ENCODE peak calls at places on chromosomes 2 and 18, in seven cellular contexts. One of them, this sample, is unnamed.

GRCh38 chr2:182666674-182667320 is 49.3 kb upstream of the DNAJC10 start:
- DNase-seq in AG10803: peak
- DNase-seq in lung: no peak
- DNase-seq in brain microvascular endothelial cell: peak
- DNase-seq in posterior vena cava: no peak
- DNase-seq in SK-N-SH: peak
- DNase-seq in A673: no peak
- DNase-seq in this sample: no peak

GRCh38 chr2:37601569-37601968 is 69.9 kb downstream of the CDC42EP3 start:
- DNase-seq in AG10803: no peak
- DNase-seq in lung: no peak
- DNase-seq in brain microvascular endothelial cell: no peak
- DNase-seq in posterior vena cava: no peak
- DNase-seq in SK-N-SH: no peak
- DNase-seq in A673: no peak
- DNase-seq in this sample: no peak

GRCh38 chr2:238865744-238866355 is 18.0 kb downstream of the TWIST2 start:
- DNase-seq in AG10803: no peak
- DNase-seq in lung: no peak
- DNase-seq in brain microvascular endothelial cell: no peak
- DNase-seq in posterior vena cava: peak
- DNase-seq in SK-N-SH: no peak
- DNase-seq in A673: no peak
- DNase-seq in this sample: no peak

GRCh38 chr2:236959876-236960275 is 125.8 kb upstream of the COPS8 start:
- DNase-seq in AG10803: peak
- DNase-seq in lung: no peak
- DNase-seq in brain microvascular endothelial cell: no peak
- DNase-seq in posterior vena cava: peak
- DNase-seq in SK-N-SH: no peak
- DNase-seq in A673: no peak
- DNase-seq in this sample: no peak

GRCh38 chr2:142031656-142032055 is 99.2 kb downstream of the LRP1B start:
- DNase-seq in AG10803: no peak
- DNase-seq in lung: no peak
- DNase-seq in brain microvascular endothelial cell: no peak
- DNase-seq in posterior vena cava: no peak
- DNase-seq in SK-N-SH: no peak
- DNase-seq in A673: peak
- DNase-seq in this sample: no peak

GRCh38 chr2:196403471-196403870 is 232.1 kb upstream of the STK17B start:
- DNase-seq in AG10803: peak
- DNase-seq in lung: no peak
- DNase-seq in brain microvascular endothelial cell: no peak
- DNase-seq in posterior vena cava: no peak
- DNase-seq in SK-N-SH: no peak
- DNase-seq in A673: peak
- DNase-seq in this sample: peak

GRCh38 chr18:13290856-13291271 is 72.3 kb downstream of the LDLRAD4 start:
- DNase-seq in AG10803: no peak
- DNase-seq in lung: no peak
- DNase-seq in brain microvascular endothelial cell: no peak
- DNase-seq in posterior vena cava: peak
- DNase-seq in SK-N-SH: no peak
- DNase-seq in A673: no peak
- DNase-seq in this sample: no peak

GRCh38 chr2:67485431-67485830 is 88.3 kb downstream of the ETAA1 start:
- DNase-seq in AG10803: peak
- DNase-seq in lung: no peak
- DNase-seq in brain microvascular endothelial cell: peak
- DNase-seq in posterior vena cava: no peak
- DNase-seq in SK-N-SH: no peak
- DNase-seq in A673: no peak
- DNase-seq in this sample: peak

GRCh38 chr18:48036191-48036590 is 105.7 kb upstream of the SMAD2 start:
- DNase-seq in AG10803: no peak
- DNase-seq in lung: no peak
- DNase-seq in brain microvascular endothelial cell: no peak
- DNase-seq in posterior vena cava: no peak
- DNase-seq in SK-N-SH: no peak
- DNase-seq in A673: no peak
- DNase-seq in this sample: no peak

GRCh38 chr2:202115385-202116060 is 42.5 kb downstream of the KIAA2012 start:
- DNase-seq in AG10803: peak
- DNase-seq in lung: no peak
- DNase-seq in brain microvascular endothelial cell: no peak
- DNase-seq in posterior vena cava: no peak
- DNase-seq in SK-N-SH: no peak
- DNase-seq in A673: no peak
- DNase-seq in this sample: peak

GRCh38 chr2:86213699-86214502 is 14.6 kb downstream of the MRPL35 start:
- DNase-seq in AG10803: no peak
- DNase-seq in lung: no peak
- DNase-seq in brain microvascular endothelial cell: no peak
- DNase-seq in posterior vena cava: no peak
- DNase-seq in SK-N-SH: no peak
- DNase-seq in A673: no peak
- DNase-seq in this sample: no peak

GRCh38 chr2:236769981-236770671 is 200.5 kb downstream of the ACKR3 start:
- DNase-seq in AG10803: peak
- DNase-seq in lung: no peak
- DNase-seq in brain microvascular endothelial cell: peak
- DNase-seq in posterior vena cava: peak
- DNase-seq in SK-N-SH: no peak
- DNase-seq in A673: peak
- DNase-seq in this sample: peak

GRCh38 chr2:149410701-149411484 is 80.5 kb downstream of the LYPD6 start:
- DNase-seq in AG10803: peak
- DNase-seq in lung: no peak
- DNase-seq in brain microvascular endothelial cell: no peak
- DNase-seq in posterior vena cava: no peak
- DNase-seq in SK-N-SH: no peak
- DNase-seq in A673: no peak
- DNase-seq in this sample: peak

GRCh38 chr2:64645014-64645418 is 8.7 kb downstream of the SERTAD2 start:
- DNase-seq in AG10803: peak
- DNase-seq in lung: no peak
- DNase-seq in brain microvascular endothelial cell: peak
- DNase-seq in posterior vena cava: no peak
- DNase-seq in SK-N-SH: no peak
- DNase-seq in A673: peak
- DNase-seq in this sample: no peak

GRCh38 chr2:221581986-221582385 is 9.9 kb upstream of the EPHA4 start:
- DNase-seq in AG10803: no peak
- DNase-seq in lung: no peak
- DNase-seq in brain microvascular endothelial cell: no peak
- DNase-seq in posterior vena cava: no peak
- DNase-seq in SK-N-SH: no peak
- DNase-seq in A673: no peak
- DNase-seq in this sample: no peak

GRCh38 chr18:39500320-39500719 is 1934.7 kb upstream of the CELF4 start:
- DNase-seq in AG10803: no peak
- DNase-seq in lung: no peak
- DNase-seq in brain microvascular endothelial cell: no peak
- DNase-seq in posterior vena cava: no peak
- DNase-seq in SK-N-SH: no peak
- DNase-seq in A673: peak
- DNase-seq in this sample: no peak

GRCh38 chr2:216545359-216545758 is 46.7 kb downstream of the RPL37A start:
- DNase-seq in AG10803: peak
- DNase-seq in lung: no peak
- DNase-seq in brain microvascular endothelial cell: no peak
- DNase-seq in posterior vena cava: no peak
- DNase-seq in SK-N-SH: no peak
- DNase-seq in A673: peak
- DNase-seq in this sample: peak

GRCh38 chr18:39994521-39994920 is 1960.5 kb upstream of the PIK3C3 start:
- DNase-seq in AG10803: no peak
- DNase-seq in lung: no peak
- DNase-seq in brain microvascular endothelial cell: no peak
- DNase-seq in posterior vena cava: no peak
- DNase-seq in SK-N-SH: no peak
- DNase-seq in A673: no peak
- DNase-seq in this sample: no peak

GRCh38 chr2:166803314-166803986 is 84.8 kb upstream of the XIRP2 start:
- DNase-seq in AG10803: no peak
- DNase-seq in lung: no peak
- DNase-seq in brain microvascular endothelial cell: peak
- DNase-seq in posterior vena cava: no peak
- DNase-seq in SK-N-SH: peak
- DNase-seq in A673: peak
- DNase-seq in this sample: no peak

GRCh38 chr2:98404556-98405250 is 40.0 kb upstream of the INPP4A start:
- DNase-seq in AG10803: no peak
- DNase-seq in lung: no peak
- DNase-seq in brain microvascular endothelial cell: no peak
- DNase-seq in posterior vena cava: peak
- DNase-seq in SK-N-SH: no peak
- DNase-seq in A673: no peak
- DNase-seq in this sample: no peak

GRCh38 chr2:185567940-185568339 is 170.7 kb upstream of the FSIP2 start:
- DNase-seq in AG10803: no peak
- DNase-seq in lung: no peak
- DNase-seq in brain microvascular endothelial cell: no peak
- DNase-seq in posterior vena cava: no peak
- DNase-seq in SK-N-SH: no peak
- DNase-seq in A673: no peak
- DNase-seq in this sample: no peak

GRCh38 chr2:78202986-78203670 is 681.0 kb upstream of the LRRTM4 start:
- DNase-seq in AG10803: no peak
- DNase-seq in lung: no peak
- DNase-seq in brain microvascular endothelial cell: no peak
- DNase-seq in posterior vena cava: no peak
- DNase-seq in SK-N-SH: no peak
- DNase-seq in A673: peak
- DNase-seq in this sample: no peak

GRCh38 chr18:78494204-78494603 is 485.4 kb upstream of the SALL3 start:
- DNase-seq in AG10803: no peak
- DNase-seq in lung: no peak
- DNase-seq in brain microvascular endothelial cell: peak
- DNase-seq in posterior vena cava: peak
- DNase-seq in SK-N-SH: no peak
- DNase-seq in A673: no peak
- DNase-seq in this sample: no peak

GRCh38 chr2:181152221-181152620 is 171.8 kb downstream of the UBE2E3 start:
- DNase-seq in AG10803: peak
- DNase-seq in lung: no peak
- DNase-seq in brain microvascular endothelial cell: no peak
- DNase-seq in posterior vena cava: no peak
- DNase-seq in SK-N-SH: no peak
- DNase-seq in A673: no peak
- DNase-seq in this sample: no peak

GRCh38 chr2:128632491-128632780 is 313.8 kb upstream of the HS6ST1 start:
- DNase-seq in AG10803: no peak
- DNase-seq in lung: no peak
- DNase-seq in brain microvascular endothelial cell: no peak
- DNase-seq in posterior vena cava: peak
- DNase-seq in SK-N-SH: peak
- DNase-seq in A673: no peak
- DNase-seq in this sample: no peak